ENCODE peak calls at places on chromosomes 3 and 15, in four cellular contexts. O is esophagus muscularis mucosa, D is mammary epithelial cell, Y is cardiac muscle cell. W is an unnamed sample.

GRCh38 chr15:93152951-93153350 is 63.9 kb upstream of the RGMA start:
- DNase-seq in D (no peak), O (peak; percentile 94), Y (peak; percentile 57), W (no peak)

GRCh38 chr15:60396964-60397771 is 618 bp downstream of the ANXA2 start:
- DNase-seq in O (no peak), Y (peak; percentile 78), D (peak; percentile 77), W (no peak)

GRCh38 chr3:29171583-29171990 is 109.3 kb upstream of the RBMS3 start:
- DNase-seq in D (no peak), Y (peak; percentile 59), O (no peak), W (peak; percentile 45)

GRCh38 chr15:56629133-56629532 is 104.2 kb downstream of the ZNF280D start:
- DNase-seq in Y (no peak), D (no peak), O (no peak), W (no peak)

GRCh38 chr3:172447611-172448579 is at the start of gene GHSR:
- DNase-seq in Y (no peak), D (no peak), O (no peak), W (no peak)

GRCh38 chr15:28995721-28996120 is 109.9 kb downstream of the APBA2 start:
- DNase-seq in D (no peak), Y (no peak), O (peak; percentile 50), W (no peak)

GRCh38 chr3:124997303-124998246 is 58.2 kb downstream of the HEG1 start:
- DNase-seq in O (no peak), Y (no peak), D (no peak), W (no peak)

GRCh38 chr3:79162653-79163052 is 605.1 kb downstream of the ROBO1 start:
- DNase-seq in D (no peak), Y (no peak), O (no peak), W (no peak)

GRCh38 chr15:61660579-61660978 is 399.7 kb downstream of the VPS13C start:
- DNase-seq in Y (peak; percentile 5), D (peak; percentile 8), O (no peak), W (no peak)

GRCh38 chr3:11168881-11169805 is 14.8 kb downstream of the HRH1 start:
- DNase-seq in O (no peak), D (no peak), Y (peak; percentile 50), W (no peak)

GRCh38 chr3:111936967-111937366 is 41.9 kb upstream of the ABHD10 start:
- DNase-seq in O (no peak), D (no peak), Y (peak; percentile 24), W (no peak)

GRCh38 chr15:98779463-98780071 is 131.2 kb downstream of the IGF1R start:
- DNase-seq in D (peak; percentile 74), Y (peak; percentile 77), O (peak; percentile 94), W (peak; percentile 68)

GRCh38 chr3:24709921-24710320 is 215.3 kb upstream of the THRB start:
- DNase-seq in O (no peak), D (no peak), Y (no peak), W (no peak)

GRCh38 chr15:56886450-56886856 is 32.0 kb upstream of the TCF12 start:
- DNase-seq in Y (no peak), O (no peak), D (no peak), W (no peak)

GRCh38 chr3:103787164-103787871 is 1352.5 kb downstream of the ZPLD1 start:
- DNase-seq in Y (no peak), D (no peak), O (no peak), W (no peak)

GRCh38 chr15:97984157-97984556 is 23.7 kb downstream of the ARRDC4 start:
- DNase-seq in D (no peak), Y (no peak), O (no peak), W (no peak)

GRCh38 chr15:92930776-92931175 is 30.7 kb downstream of the CHD2 start:
- DNase-seq in Y (peak; percentile 56), O (no peak), D (peak; percentile 69), W (no peak)

GRCh38 chr15:94348084-94348483 is 116.7 kb downstream of the MCTP2 start:
- DNase-seq in O (no peak), Y (no peak), D (no peak), W (no peak)

GRCh38 chr3:64898941-64899340 is 211.1 kb upstream of the ADAMTS9 start:
- DNase-seq in D (peak; percentile 32), Y (no peak), O (no peak), W (no peak)

GRCh38 chr3:134991472-134992010 is 196.5 kb downstream of the EPHB1 start:
- DNase-seq in O (no peak), D (no peak), Y (no peak), W (no peak)

GRCh38 chr3:134993011-134993410 is 198.0 kb downstream of the EPHB1 start:
- DNase-seq in Y (no peak), D (no peak), O (no peak), W (no peak)

GRCh38 chr3:134988666-134989065 is 193.6 kb downstream of the EPHB1 start:
- DNase-seq in Y (no peak), O (no peak), D (no peak), W (no peak)

GRCh38 chr3:134992180-134992579 is 197.1 kb downstream of the EPHB1 start:
- DNase-seq in Y (no peak), D (no peak), O (no peak), W (no peak)

DNA sequence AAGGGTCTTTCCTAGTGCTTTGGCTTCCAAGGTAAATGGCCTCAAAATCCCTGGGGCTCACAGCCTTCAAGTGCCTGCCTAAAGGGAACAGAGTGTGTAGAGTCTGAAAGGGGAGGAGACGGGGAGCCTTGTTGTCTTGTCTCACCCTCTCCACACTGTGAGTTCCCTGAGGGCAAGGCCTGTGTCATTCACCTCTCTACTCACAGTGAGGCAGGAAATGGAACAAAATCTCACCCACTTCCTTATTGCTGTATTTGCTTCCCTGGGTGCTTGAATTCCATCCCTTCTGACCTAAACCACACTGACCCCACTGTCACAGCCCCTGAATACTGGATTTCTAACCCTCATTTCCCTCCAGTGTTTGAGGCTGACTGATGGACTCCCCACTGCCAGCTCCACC is 197.5 kb downstream of the EPHB1 start:
- DNase-seq in O (no peak), D (no peak), Y (no peak), W (no peak)
- H3K4me3 ChIP-seq in O (no peak overlapping the region), D (no peak overlapping the region), Y (no peak overlapping the region), W (no peak overlapping the region)

GRCh38 chr3:47578691-47579632 is at the start of gene CSPG5:
- DNase-seq in Y (no peak), D (no peak), O (no peak), W (no peak)

GRCh38 chr3:47579875-47580274 is 1.2 kb upstream of the CSPG5 start:
- DNase-seq in O (no peak), Y (no peak), D (no peak), W (no peak)

GRCh38 chr3:47581422-47581821 is 2.8 kb upstream of the CSPG5 start:
- DNase-seq in O (no peak), Y (no peak), D (no peak), W (no peak)

GRCh38 chr3:47577583-47578118 is 1.0 kb downstream of the CSPG5 start:
- DNase-seq in O (no peak), D (no peak), Y (no peak), W (no peak)

DNA sequence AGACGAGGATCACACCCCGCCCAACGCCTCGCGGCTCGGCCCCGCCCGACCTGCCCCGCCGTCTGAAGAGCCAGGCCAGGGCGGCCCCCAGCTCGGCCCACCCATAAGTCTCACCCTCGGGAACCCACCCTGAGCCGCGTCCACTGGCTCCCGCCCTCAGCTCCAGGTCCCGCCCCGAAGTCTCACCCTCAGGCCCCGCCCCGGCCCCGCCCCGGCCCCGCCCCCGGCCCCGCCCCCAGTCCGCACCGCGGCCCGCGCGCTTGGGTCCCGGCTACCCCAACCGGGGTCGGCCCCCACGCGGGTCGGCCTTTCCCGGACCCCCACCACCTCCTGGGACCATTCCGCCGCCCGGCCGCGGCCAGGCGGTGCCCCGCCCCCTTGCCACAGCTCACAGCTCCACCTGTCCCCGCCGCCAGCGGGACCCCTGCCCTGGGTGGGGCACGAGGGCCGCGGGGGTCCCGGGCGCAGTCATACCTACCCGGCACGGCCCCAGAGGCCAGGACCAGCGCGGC is 490 bp downstream of the CSPG5 start:
- DNase-seq in O (no peak), D (no peak), Y (no peak), W (no peak)
- H3K4me3 ChIP-seq in O (peak overlapping the region; percentile 72), D (peak overlapping the region; percentile 50), Y (peak overlapping the region; percentile 73), W (peak overlapping the region; percentile 47)

GRCh38 chr3:188861847-188862740 is 309.7 kb upstream of the TPRG1 start:
- DNase-seq in D (peak; percentile 61), Y (peak; percentile 53), O (no peak), W (no peak)
- H3K4me3 ChIP-seq in D (no peak overlapping the region), Y (no peak overlapping the region), O (no peak overlapping the region), W (no peak overlapping the region)

GRCh38 chr15:36901012-36901411 is 199.3 kb downstream of the MEIS2 start:
- DNase-seq in O (no peak), Y (no peak), D (no peak), W (no peak)

GRCh38 chr15:36907295-36907694 is 193.1 kb downstream of the MEIS2 start:
- DNase-seq in D (no peak), O (no peak), Y (no peak), W (no peak)

GRCh38 chr15:36905908-36906307 is 194.4 kb downstream of the MEIS2 start:
- DNase-seq in O (no peak), D (no peak), Y (peak; percentile 90), W (no peak)

GRCh38 chr15:36903195-36903594 is 197.2 kb downstream of the MEIS2 start:
- DNase-seq in O (no peak), D (no peak), Y (no peak), W (no peak)

GRCh38 chr15:36903922-36904479 is 196.3 kb downstream of the MEIS2 start:
- DNase-seq in D (peak; percentile 89), O (no peak), Y (no peak), W (no peak)
- H3K4me3 ChIP-seq in D (no peak overlapping the region), O (no peak overlapping the region), Y (peak overlapping the region; percentile 2), W (no peak overlapping the region)

GRCh38 chr3:50299929-50300680 is 900 bp upstream of the HYAL3 start:
- DNase-seq in D (peak; percentile 82), Y (peak; percentile 40), O (no peak), W (no peak)

GRCh38 chr3:50297384-50297775 is 1.8 kb downstream of the HYAL3 start:
- DNase-seq in Y (no peak), D (no peak), O (no peak), W (no peak)

GRCh38 chr3:50297896-50298725 is 1.1 kb downstream of the HYAL3 start:
- DNase-seq in Y (no peak), O (no peak), D (no peak), W (no peak)

GRCh38 chr3:50299638-50299928 is 378 bp upstream of the HYAL3 start:
- DNase-seq in Y (no peak), D (no peak), O (no peak), W (no peak)

DNA sequence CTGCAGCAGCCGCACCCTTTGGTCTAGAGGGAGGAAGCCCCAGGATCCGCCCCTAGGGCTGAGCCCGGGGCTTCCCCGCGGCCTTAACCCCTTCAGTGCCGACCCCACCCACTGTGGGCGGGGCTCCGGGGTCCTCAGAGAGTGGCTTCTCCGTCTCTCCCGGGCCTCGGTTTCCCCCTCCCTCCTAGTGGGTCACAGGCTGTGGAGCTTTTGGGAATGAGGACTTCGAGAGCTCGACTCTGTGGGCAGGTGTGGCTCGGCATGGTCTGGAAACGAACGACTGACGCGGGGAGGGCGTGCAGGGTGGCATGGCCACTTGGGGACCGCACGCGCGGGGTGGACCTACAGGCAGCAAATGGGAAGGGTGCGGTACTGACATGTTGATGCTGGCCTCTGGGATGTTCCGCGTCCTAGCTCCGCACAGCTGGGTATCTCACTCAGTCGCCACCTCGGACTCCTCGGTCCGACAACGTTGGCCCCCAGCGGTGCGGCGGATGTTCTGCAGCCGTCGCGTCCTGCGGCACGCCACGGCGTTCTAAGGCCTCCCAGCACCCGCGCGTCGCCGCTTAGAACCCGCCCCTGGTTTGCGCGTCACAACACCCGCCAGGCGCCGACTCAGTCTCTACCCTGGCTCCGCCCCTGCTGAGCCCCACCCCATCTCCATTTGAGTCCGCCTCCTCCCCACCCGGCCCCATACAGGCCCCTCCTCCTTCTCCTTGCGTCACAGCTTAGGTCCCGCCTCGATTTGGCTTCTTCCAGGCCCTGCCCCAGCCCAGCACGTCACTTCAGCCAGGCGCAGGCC is at the start of the genes HYAL3 and NAA80:
- DNase-seq in Y (peak; percentile 100), D (peak; percentile 100), O (peak; percentile 100), W (peak; percentile 99)
- H3K4me3 ChIP-seq in Y (peak within 1 kb of the TSS; percentile 54), D (peak within 1 kb of the TSS; percentile 99), O (peak within 1 kb of the TSS; percentile 74), W (peak within 1 kb of the TSS; percentile 94)